ENCODE peak calls at places on chromosomes 16 and 17, in ten cellular contexts. O is stomach, U is uterus, S is adrenal gland, H is transverse colon, T is NB4, I is A549, Y is heart left ventricle, C is H1, W is breast epithelium. A is an unnamed sample.

GRCh38 chr16:74726736-74727135 is 26.1 kb upstream of the MLKL start:
- DNase-seq in O (no peak), U (no peak), S (no peak), H (peak; percentile 29), T (peak; percentile 81), I (no peak), Y (no peak), C (peak; percentile 58), W (no peak), A (no peak)

GRCh38 chr16:35690413-35690812 is 2231.0 kb downstream of the TP53TG3F start:
- DNase-seq in O (no peak), U (no peak), S (no peak), H (no peak), T (no peak), I (no peak), Y (no peak), C (no peak), W (no peak), A (no peak)

GRCh38 chr16:28886945-28887344 is 8.7 kb downstream of the ATP2A1 start:
- DNase-seq in O (no peak), U (no peak), S (no peak), H (no peak), T (no peak), I (no peak), Y (no peak), C (no peak), W (no peak), A (no peak)

GRCh38 chr17:55926276-55926995 is 175.6 kb downstream of the PCTP start:
- DNase-seq in O (no peak), U (no peak), S (no peak), H (no peak), T (peak; percentile 81), I (no peak), Y (no peak), C (no peak), W (no peak), A (no peak)

GRCh38 chr17:80760501-80760900 is 215.9 kb downstream of the RPTOR start:
- DNase-seq in O (peak; percentile 77), U (no peak), S (no peak), H (peak; percentile 73), T (peak; percentile 50), I (no peak), Y (no peak), C (no peak), W (peak; percentile 51), A (no peak)

GRCh38 chr16:252366-253337 is 18.0 kb downstream of the FAM234A start:
- DNase-seq in O (no peak), U (no peak), S (no peak), H (peak; percentile 72), T (no peak), I (no peak), Y (no peak), C (no peak), W (no peak), A (no peak)

GRCh38 chr16:22732315-22732840 is 81.6 kb upstream of the HS3ST2 start:
- DNase-seq in O (no peak), U (no peak), S (no peak), H (no peak), T (peak; percentile 10), I (no peak), Y (no peak), C (no peak), W (no peak), A (no peak)

GRCh38 chr16:86578056-86578455 is 293 bp upstream of the FOXL1 start:
- DNase-seq in O (no peak), U (no peak), S (no peak), H (no peak), T (no peak), I (no peak), Y (no peak), C (no peak), W (no peak), A (no peak)

GRCh38 chr17:18237461-18237860 is 12.0 kb downstream of the LLGL1 start:
- DNase-seq in O (no peak), U (no peak), S (no peak), H (no peak), T (no peak), I (no peak), Y (no peak), C (no peak), W (no peak), A (no peak)

GRCh38 chr16:55567382-55567781 is 898 bp downstream of the CAPNS2 start:
- DNase-seq in O (no peak), U (no peak), S (no peak), H (no peak), T (peak; percentile 60), I (no peak), Y (no peak), C (no peak), W (no peak), A (no peak)

GRCh38 chr17:80678621-80679020 is 134.0 kb downstream of the RPTOR start:
- DNase-seq in O (no peak), U (no peak), S (peak; percentile 32), H (no peak), T (peak; percentile 46), I (no peak), Y (no peak), C (no peak), W (no peak), A (no peak)

GRCh38 chr16:65336169-65336568 is 214.3 kb upstream of the CDH11 start:
- DNase-seq in O (no peak), U (no peak), S (no peak), H (no peak), T (no peak), I (no peak), Y (no peak), C (no peak), W (no peak), A (no peak)

GRCh38 chr17:41052594-41052993 is 2.4 kb downstream of the KRTAP2-2 start:
- DNase-seq in O (no peak), U (no peak), S (no peak), H (no peak), T (no peak), I (no peak), Y (no peak), C (no peak), W (no peak), A (no peak)

GRCh38 chr16:10552998-10553491 is 27.4 kb downstream of the EMP2 start:
- DNase-seq in O (peak; percentile 30), U (no peak), S (peak; percentile 32), H (peak; percentile 41), T (peak; percentile 48), I (peak; percentile 60), Y (peak; percentile 76), C (no peak), W (no peak), A (no peak)

GRCh38 chr16:84842516-84843148 is 22.8 kb downstream of the CRISPLD2 start:
- DNase-seq in O (no peak), U (no peak), S (no peak), H (no peak), T (no peak), I (no peak), Y (peak; percentile 68), C (no peak), W (peak; percentile 67), A (no peak)

GRCh38 chr16:54957403-54957802 is 26.7 kb downstream of the IRX5 start:
- DNase-seq in O (peak; percentile 57), U (no peak), S (no peak), H (peak; percentile 23), T (peak; percentile 80), I (peak; percentile 38), Y (no peak), C (no peak), W (no peak), A (no peak)

GRCh38 chr17:27612160-27612767 is 18.7 kb upstream of the LGALS9 start:
- DNase-seq in O (no peak), U (no peak), S (no peak), H (no peak), T (no peak), I (no peak), Y (no peak), C (no peak), W (no peak), A (no peak)
- TF ChIP-seq CTCF in O (no peak), U (no peak), S (no peak), H (no peak), T (no peak), I (no peak), Y (no peak), C (no peak), W (no peak), A (no peak)

DNA sequence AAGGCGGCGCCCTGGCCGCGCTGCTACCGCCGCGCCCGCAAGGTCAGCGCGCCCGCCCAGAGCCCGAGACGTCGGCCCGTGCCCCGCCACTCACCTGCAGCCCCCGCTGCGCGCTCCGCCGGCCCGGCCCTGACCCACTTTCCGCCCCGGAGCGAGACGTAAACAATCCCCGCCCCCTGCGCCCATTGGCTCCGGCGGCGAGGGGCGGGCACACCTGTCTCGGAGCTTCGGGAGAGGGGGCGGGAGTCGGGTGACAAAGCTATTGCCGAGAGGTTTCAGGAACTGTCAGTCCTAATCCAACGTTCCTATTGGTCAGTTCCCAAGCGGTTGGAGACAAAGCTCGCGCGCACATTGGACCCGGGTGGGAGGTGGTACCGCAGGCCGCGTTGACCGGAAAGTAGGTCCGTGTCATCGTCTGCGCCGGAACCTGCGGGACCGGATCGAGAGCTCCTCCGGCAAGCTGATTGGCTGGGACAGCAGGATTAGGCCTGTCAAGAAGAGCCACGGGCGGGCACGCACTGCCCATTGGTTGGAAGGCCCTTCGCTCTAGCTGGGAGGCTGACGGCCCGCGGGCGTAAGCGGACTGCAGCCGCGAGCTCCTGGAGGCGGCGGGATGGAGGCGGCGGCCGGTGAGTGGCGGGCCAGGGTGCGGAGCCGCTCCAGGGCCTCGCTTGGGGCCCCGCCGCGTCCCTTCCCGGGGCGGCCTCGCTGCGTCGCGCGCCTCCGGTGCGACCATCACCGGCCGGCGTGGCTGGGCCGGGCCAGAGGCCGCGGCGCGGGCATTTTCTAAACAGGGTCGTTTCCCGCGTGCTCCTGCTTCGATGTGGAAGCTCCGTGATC is at the start of the genes NUBP2 and SPSB3:
- DNase-seq in O (peak; percentile 100), U (peak; percentile 100), S (peak; percentile 100), H (peak; percentile 100), T (peak; percentile 99), I (peak; percentile 99), Y (peak; percentile 100), C (peak; percentile 100), W (peak; percentile 100), A (peak; percentile 100)
- TF ChIP-seq POLR2A in O (no peak), U (peak; percentile 80), S (peak; percentile 55), H (peak; percentile 40), T (peak; percentile 35), I (peak; percentile 45), Y (peak; percentile 93), C (no peak), W (no peak), A (no peak)

GRCh38 chr17:67575325-67575724 is 142.4 kb upstream of the NOL11 start:
- DNase-seq in O (no peak), U (no peak), S (no peak), H (peak; percentile 22), T (no peak), I (no peak), Y (no peak), C (no peak), W (no peak), A (no peak)
- TF ChIP-seq CTCF in O (no peak), U (no peak), S (no peak), H (no peak), T (no peak), I (no peak), Y (no peak), C (no peak), W (no peak), A (no peak)

GRCh38 chr17:78176548-78177025 is 8.2 kb downstream of the SYNGR2 start:
- DNase-seq in O (peak; percentile 84), U (peak; percentile 66), S (peak; percentile 76), H (peak; percentile 83), T (peak; percentile 77), I (peak; percentile 86), Y (peak; percentile 85), C (no peak), W (no peak), A (peak; percentile 74)
- TF ChIP-seq POLR2A in O (no peak), U (no peak), S (no peak), H (no peak), T (no peak), I (no peak), Y (no peak), C (peak; percentile 49), W (no peak), A (no peak)